ENCODE peak calls at places on chromosomes 13 and 19, in five cellular contexts. A is WTC11, I is fibroblast of mammary gland, O is tibial artery, L is cardiac muscle cell. P is an unnamed sample.

GRCh38 chr19:55913643-55914268 is 18.4 kb downstream of the NLRP13 start:
- DNase-seq in O (no peak), I (no peak), A (no peak), L (no peak), P (no peak)

GRCh38 chr13:99436686-99437416 is 64.4 kb upstream of the TM9SF2 start:
- DNase-seq in O (peak), A (peak), I (peak), L (peak), P (peak)

GRCh38 chr19:50912727-50913716 is 1.8 kb upstream of the KLK4 start:
- DNase-seq in I (no peak), O (no peak), L (no peak), A (no peak), P (no peak)

GRCh38 chr13:51222510-51223283 is 499 bp downstream of the FAM124A start:
- DNase-seq in I (no peak), O (no peak), A (peak), L (no peak), P (no peak)

GRCh38 chr13:111663505-111663904 is 343.1 kb downstream of the TEX29 start:
- DNase-seq in L (no peak), O (no peak), I (no peak), A (no peak), P (no peak)

GRCh38 chr13:64758520-64758919 is 2471.6 kb downstream of the PCDH9 start:
- DNase-seq in L (peak), I (no peak), O (no peak), A (no peak), P (no peak)

GRCh38 chr13:68550330-68550729 is 1320.2 kb upstream of the PCDH9 start:
- DNase-seq in L (no peak), O (no peak), I (no peak), A (no peak), P (no peak)

GRCh38 chr19:42693760-42694350 is 46.4 kb downstream of the PSG3 start:
- DNase-seq in L (peak), O (no peak), A (peak), I (peak), P (no peak)

GRCh38 chr19:37077615-37077928 is 661 bp upstream of the ZNF420 start:
- DNase-seq in A (no peak), I (peak), O (no peak), L (no peak), P (no peak)

GRCh38 chr13:66693656-66694055 is 536.5 kb downstream of the PCDH9 start:
- DNase-seq in A (no peak), O (no peak), L (peak), I (peak), P (no peak)

GRCh38 chr13:93948523-93948922 is 531.0 kb downstream of the DCT start:
- DNase-seq in L (no peak), A (no peak), I (no peak), O (no peak), P (no peak)

GRCh38 chr13:87498681-87499080 is 172.5 kb upstream of the SLITRK5 start:
- DNase-seq in I (no peak), A (no peak), L (no peak), O (no peak), P (no peak)

GRCh38 chr19:55667006-55667381 is 8.0 kb upstream of the EPN1 start:
- DNase-seq in I (no peak), L (no peak), A (no peak), O (no peak), P (no peak)

GRCh38 chr13:74253161-74253560 is 119.0 kb upstream of the KLF12 start:
- DNase-seq in L (no peak), O (no peak), A (no peak), I (no peak), P (no peak)

GRCh38 chr19:35337081-35337983 is 8.3 kb downstream of the CD22 start:
- DNase-seq in L (no peak), I (no peak), A (no peak), O (no peak), P (no peak)

GRCh38 chr19:10419200-10419645 is 1.1 kb upstream of the PDE4A start:
- DNase-seq in L (no peak), A (no peak), O (no peak), I (no peak), P (no peak)

GRCh38 chr19:43527860-43528622 is 1.0 kb upstream of the ETHE1 start:
- DNase-seq in A (no peak), L (no peak), O (peak), I (peak), P (peak)

GRCh38 chr19:1847684-1848398 is 442 bp downstream of the REXO1 start:
- DNase-seq in L (peak), O (no peak), I (peak), A (no peak), P (no peak)
- TF ChIP-seq CTCF in L (no peak), O (no peak), I (no peak), A (no peak), P (no peak)

GRCh38 chr19:48393196-48393558 is 291 bp upstream of the GRIN2D start:
- DNase-seq in A (no peak), O (no peak), L (no peak), I (no peak), P (no peak)
- TF ChIP-seq CTCF in A (no peak), O (no peak), L (no peak), I (no peak), P (no peak)

GRCh38 chr13:105513448-105513847 is 1022.0 kb downstream of the EFNB2 start:
- DNase-seq in I (no peak), O (no peak), A (no peak), L (no peak), P (no peak)
- TF ChIP-seq CTCF in I (no peak), O (no peak), A (no peak), L (no peak), P (no peak)

GRCh38 chr19:48810151-48810550 is 678 bp downstream of the BCAT2 start:
- DNase-seq in L (no peak), O (no peak), A (no peak), I (no peak), P (no peak)

GRCh38 chr19:48814895-48815294 is 4.1 kb upstream of the BCAT2 start:
- DNase-seq in O (no peak), L (no peak), A (no peak), I (no peak), P (no peak)

GRCh38 chr19:48812094-48812929 is 1.5 kb upstream of the BCAT2 start:
- DNase-seq in L (peak), A (peak), I (peak), O (peak), P (peak)

GRCh38 chr19:48815870-48816501 is 5.2 kb upstream of the BCAT2 start:
- DNase-seq in A (no peak), L (no peak), I (no peak), O (no peak), P (no peak)

DNA sequence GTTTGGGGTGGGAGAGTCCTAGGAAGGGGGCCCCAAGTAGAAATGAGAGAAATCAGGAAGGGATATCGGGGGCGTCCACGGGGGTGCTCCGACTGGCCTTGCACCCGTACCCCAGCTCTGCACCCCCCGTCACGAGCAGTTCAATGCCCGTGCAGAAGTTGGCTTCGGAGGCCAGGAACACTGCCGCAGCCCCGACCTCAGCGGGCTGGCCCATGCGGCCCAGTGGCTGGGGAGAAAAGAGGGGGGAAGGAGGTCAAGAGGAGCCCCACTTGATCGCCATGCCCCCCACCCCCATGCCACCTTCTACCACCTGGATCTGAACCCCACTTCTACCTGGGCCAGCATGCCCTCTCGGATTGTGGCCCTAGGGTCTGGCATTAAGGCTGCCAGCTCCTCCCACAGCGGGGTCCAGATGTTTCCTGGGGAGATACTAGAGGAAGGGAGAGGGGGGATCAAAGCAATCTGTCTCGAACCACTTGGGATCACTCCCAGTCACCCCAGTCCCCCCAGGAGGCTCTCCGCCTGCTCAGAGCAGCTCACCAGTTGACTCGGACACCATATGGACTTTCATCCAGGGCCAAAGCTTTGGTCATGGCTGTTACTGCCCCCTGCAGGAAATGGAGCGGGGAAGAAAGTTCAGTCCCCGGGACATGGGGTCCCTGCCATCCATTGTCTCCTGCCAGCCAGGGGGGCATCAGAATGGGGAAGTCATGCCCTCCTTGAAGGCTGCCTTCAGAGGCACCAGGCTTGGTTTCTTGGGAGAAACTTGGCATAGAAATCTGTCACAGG is 2.5 kb upstream of the BCAT2 start:
- DNase-seq in A (peak), L (no peak), O (no peak), I (no peak), P (no peak)
- TF ChIP-seq CTCF in A (no peak), L (peak), O (no peak), I (peak), P (no peak)

DNA sequence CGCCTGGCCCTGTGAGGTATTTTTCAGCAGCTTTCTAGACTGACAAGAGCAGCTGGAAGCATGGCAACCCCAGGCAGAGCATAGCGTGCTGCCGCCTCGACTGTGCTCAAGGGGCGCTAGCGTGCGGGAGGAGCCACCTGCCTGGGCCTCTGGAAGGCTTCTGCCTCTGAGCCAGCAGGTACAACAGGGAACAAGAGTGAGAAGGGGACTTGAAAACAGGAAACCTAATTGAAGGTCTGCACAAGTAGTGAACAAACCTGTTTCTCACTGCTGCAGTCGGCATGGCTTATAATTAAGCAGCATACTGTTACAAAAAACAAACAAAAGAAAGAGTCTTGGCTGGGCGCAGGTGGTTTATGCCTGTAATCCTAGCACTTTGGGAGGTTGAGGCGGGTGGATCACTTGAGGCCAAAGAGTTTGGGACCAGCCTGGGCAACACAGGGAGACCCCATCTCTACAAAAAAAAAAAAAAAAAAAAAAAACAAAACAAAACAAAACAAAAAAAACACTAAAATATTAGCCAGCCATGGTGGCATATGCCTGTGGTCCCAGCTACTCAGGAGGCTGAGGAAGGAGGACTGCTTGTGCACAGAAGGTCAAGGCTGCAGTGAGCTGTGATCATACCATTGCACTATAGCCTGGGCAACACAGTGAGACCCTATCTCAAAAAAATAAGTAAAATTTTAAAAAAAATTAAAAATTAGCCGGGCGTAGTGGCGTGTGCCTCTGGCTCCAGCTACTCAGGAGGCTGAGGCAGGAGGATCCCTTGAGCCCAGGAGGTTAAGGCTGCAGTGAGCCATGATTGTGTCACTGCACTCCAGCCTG is 12.6 kb upstream of the GARRE1 start:
- DNase-seq in I (no peak), O (no peak), L (no peak), A (peak), P (no peak)
- TF ChIP-seq CTCF in I (peak), O (no peak), L (peak), A (peak), P (no peak)

GRCh38 chr13:78593129-78593528 is 10.2 kb downstream of the POU4F1 start:
- DNase-seq in A (no peak), I (no peak), L (no peak), O (no peak), P (no peak)
- TF ChIP-seq CTCF in A (no peak), I (no peak), L (no peak), O (no peak), P (no peak)

DNA sequence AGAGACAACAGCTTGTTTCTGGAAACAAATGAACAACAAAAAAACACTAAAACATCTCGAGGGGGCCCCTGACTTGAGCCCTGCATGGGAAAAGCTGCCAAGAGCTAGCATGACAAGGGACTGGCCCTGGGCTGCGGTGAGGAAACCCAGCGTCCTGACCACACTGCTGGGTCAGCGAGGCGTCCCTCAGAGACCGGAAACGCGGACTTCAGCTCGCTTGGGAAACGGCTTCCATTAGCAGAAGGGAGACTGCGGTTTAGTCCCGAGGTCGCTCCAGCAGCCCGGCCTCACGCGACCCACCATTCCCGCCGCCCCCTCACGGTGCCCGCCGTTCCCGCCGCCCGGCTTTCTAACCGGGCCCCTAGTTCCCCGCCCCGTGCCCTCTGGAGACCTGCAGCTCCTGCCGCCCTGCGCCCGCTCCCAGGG is 630 bp downstream of the CCDC122 start:
- DNase-seq in A (no peak), I (peak), L (peak), O (peak), P (peak)
- TF ChIP-seq CTCF in A (no peak), I (no peak), L (no peak), O (no peak), P (no peak)

GRCh38 chr19:49591731-49592485 is 926 bp downstream of the PRR12 start:
- DNase-seq in A (peak), O (no peak), L (peak), I (peak), P (no peak)

GRCh38 chr19:49590071-49590970 is 661 bp upstream of the PRR12 start:
- DNase-seq in O (peak), L (peak), A (peak), I (peak), P (peak)

GRCh38 chr19:49589391-49589790 is 1.6 kb upstream of the PRR12 start:
- DNase-seq in O (no peak), L (no peak), I (no peak), A (no peak), P (no peak)

GRCh38 chr19:49592486-49593232 is 1.7 kb downstream of the PRR12 start:
- DNase-seq in A (peak), I (peak), O (no peak), L (peak), P (no peak)

DNA sequence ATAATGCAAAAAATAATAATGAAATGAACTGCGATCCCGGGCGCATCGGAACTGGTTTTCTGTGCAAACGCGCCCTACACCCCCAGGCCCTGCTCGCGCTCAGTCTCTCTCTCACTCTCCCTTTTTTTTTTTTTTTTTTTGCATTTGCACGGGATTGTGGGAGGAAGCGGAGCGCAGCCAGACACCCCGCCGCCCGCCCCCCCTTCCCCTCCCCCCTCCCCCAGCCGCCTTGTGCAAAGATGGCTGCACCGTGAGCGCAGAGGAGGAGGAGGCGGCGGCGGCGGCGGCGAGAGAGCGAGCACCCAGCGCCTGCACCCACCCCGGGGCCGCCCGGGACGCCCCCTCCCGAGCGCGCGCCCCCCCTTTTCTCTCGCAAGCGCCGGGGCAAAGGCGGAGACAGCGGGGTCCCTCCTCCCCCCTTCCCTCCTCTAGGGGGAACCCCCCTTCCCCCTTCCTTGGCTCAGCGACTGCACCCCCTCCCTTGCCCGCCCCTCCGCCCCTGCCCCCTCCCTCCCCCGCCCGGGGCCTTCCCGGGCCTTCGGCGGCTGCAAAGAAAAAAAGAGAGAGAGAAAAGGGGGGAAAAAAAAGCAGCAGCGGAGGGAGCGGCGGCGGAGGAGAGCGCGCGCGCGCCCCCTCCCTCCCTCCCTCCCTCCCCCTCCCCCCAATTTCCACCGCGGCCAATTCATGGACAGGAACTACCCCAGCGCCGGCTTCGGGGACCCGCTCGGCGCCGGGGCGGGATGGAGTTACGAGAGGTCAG is at the start of gene PRR12:
- DNase-seq in L (peak), A (peak), O (peak), I (peak), P (no peak)
- TF ChIP-seq CTCF in L (no peak), A (no peak), O (no peak), I (no peak), P (no peak)

GRCh38 chr19:13959962-13960862 is 7.9 kb downstream of the DCAF15 start:
- DNase-seq in O (no peak), L (no peak), A (peak), I (no peak), P (no peak)
- TF ChIP-seq CTCF in O (no peak), L (peak), A (peak), I (peak), P (no peak)

DNA sequence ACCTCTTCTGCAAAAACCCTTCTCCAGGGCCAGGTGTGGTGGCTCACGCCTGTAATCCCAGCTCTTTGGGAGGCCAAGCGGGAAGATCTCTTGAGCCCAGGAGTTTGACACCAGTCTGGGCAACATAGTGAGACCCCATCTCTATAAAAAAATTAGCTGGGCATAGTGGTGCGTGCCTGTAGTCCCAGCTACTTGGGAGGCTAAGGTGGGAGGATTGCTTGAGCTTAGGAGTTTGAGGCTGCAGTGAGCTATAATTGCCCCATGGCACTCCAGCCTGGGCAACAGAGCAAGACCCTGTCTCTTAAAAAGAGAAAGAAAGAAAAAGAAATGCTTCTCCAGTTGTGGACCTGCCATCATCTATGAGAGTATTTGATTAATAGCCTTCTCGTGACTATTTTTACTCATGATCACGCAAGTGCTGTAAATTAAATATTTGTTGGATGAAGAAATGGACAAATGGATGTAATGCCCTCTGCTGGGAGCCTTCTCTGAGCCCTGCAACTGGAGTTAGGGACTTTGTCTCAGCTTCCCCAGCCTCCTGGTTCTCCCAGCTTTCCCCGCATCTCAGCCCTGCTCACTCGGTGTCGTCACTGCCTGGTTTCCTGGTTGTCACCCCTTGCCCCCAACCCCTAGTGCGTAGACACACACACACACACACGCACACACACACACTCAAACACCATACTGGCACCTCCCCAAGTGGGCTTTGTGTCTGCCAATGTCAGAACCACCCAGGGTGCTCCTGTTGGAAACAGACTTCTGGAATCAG is 12.2 kb downstream of the WIZ start:
- DNase-seq in L (no peak), A (no peak), I (peak), O (no peak), P (no peak)
- TF ChIP-seq CTCF in L (no peak), A (no peak), I (peak), O (peak), P (no peak)

P was measured in omental fat pad.